ENCODE peak calls at places on chromosomes 3 and 15, in four cellular contexts. X, G, K and Z are unnamed samples.

GRCh38 chr3:5645311-5646029 is 458.0 kb downstream of the EDEM1 start:
- DNase-seq in X (no peak), G (no peak), K (no peak), Z (no peak)

GRCh38 chr3:23698652-23699313 is 107.0 kb upstream of the UBE2E1 start:
- DNase-seq in X (no peak), G (peak), K (no peak), Z (no peak)

GRCh38 chr3:89571707-89572106 is 464.3 kb downstream of the EPHA3 start:
- DNase-seq in X (no peak), G (no peak), K (no peak), Z (no peak)

GRCh38 chr3:195872800-195873199 is 35.6 kb downstream of the TNK2 start:
- DNase-seq in X (no peak), G (no peak), K (no peak), Z (peak)

GRCh38 chr15:41971893-41972340 is 440 bp downstream of the EHD4 start:
- DNase-seq in X (no peak), G (no peak), K (peak), Z (peak)

GRCh38 chr3:134754768-134755559 is 40.1 kb upstream of the EPHB1 start:
- DNase-seq in X (peak), G (peak), K (peak), Z (peak)

GRCh38 chr3:160027541-160028195 is 39.0 kb downstream of the IL12A start:
- DNase-seq in X (peak), G (no peak), K (no peak), Z (no peak)

GRCh38 chr3:148601766-148602685 is 95.7 kb upstream of the AGTR1 start:
- DNase-seq in X (peak), G (peak), K (no peak), Z (no peak)

GRCh38 chr3:71130516-71131384 is 452.8 kb downstream of the FOXP1 start:
- DNase-seq in X (peak), G (peak), K (no peak), Z (peak)

GRCh38 chr15:72487070-72487797 is 13.1 kb downstream of the ARIH1 start:
- DNase-seq in X (peak), G (no peak), K (no peak), Z (no peak)

DNA sequence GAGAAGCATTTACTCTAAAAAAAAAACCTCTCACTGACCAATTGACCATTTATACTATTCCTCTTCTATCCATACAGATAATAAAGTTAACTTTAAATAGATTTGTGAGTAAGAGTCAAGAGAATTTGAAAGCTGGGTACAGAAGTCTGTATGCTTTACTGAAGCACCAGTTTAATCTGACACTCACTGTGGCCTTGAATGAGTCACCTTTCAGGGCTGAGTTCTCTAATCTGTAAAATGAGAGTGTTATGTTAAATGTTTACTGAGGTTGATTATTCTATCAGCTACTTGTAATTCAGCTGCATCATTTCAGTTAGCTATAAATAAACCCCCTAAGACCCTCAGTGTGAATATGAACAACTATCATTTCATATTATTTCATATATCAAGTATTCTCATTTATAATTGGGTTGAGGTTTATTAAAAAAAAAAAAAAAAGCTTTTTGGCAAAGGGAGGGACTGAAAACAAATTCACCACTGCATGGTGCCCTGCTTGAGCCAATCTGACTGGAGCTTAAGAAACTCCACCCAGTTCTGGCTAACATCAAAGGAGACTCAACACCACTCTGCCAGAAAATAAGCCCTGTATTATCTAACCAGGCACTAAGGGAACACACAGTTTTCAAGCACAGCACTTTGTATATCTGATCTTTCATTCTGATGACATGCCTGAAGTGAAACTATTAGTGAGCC is 2.8 kb downstream of the MAP4 start:
- DNase-seq in X (peak), G (peak), K (peak), Z (no peak)
- H3K4me3 ChIP-seq in X (no peak), G (no peak), K (no peak), Z (no peak)

DNA sequence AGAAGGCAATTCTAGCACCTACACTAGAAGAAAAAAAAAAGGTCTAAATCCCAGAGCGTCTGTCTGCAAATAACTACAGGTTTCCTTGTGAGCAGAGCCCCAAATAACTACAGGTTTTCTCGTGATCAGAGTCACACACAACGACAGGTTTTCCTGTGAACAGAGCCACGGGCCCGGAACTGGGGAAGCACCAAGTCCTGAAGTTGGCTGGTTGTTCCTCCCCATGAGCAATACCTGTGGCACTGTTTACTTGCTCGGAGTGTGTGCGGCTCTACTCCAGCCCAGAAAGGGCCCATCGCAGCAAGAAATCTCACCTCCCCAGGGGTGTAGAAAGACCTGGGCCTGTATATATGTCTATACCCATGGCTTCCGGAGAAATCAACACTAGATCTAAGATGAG is 649 bp upstream of the MASP1 start:
- DNase-seq in X (no peak), G (no peak), K (no peak), Z (no peak)
- H3K4me3 ChIP-seq in X (no peak), G (no peak), K (no peak), Z (no peak)

DNA sequence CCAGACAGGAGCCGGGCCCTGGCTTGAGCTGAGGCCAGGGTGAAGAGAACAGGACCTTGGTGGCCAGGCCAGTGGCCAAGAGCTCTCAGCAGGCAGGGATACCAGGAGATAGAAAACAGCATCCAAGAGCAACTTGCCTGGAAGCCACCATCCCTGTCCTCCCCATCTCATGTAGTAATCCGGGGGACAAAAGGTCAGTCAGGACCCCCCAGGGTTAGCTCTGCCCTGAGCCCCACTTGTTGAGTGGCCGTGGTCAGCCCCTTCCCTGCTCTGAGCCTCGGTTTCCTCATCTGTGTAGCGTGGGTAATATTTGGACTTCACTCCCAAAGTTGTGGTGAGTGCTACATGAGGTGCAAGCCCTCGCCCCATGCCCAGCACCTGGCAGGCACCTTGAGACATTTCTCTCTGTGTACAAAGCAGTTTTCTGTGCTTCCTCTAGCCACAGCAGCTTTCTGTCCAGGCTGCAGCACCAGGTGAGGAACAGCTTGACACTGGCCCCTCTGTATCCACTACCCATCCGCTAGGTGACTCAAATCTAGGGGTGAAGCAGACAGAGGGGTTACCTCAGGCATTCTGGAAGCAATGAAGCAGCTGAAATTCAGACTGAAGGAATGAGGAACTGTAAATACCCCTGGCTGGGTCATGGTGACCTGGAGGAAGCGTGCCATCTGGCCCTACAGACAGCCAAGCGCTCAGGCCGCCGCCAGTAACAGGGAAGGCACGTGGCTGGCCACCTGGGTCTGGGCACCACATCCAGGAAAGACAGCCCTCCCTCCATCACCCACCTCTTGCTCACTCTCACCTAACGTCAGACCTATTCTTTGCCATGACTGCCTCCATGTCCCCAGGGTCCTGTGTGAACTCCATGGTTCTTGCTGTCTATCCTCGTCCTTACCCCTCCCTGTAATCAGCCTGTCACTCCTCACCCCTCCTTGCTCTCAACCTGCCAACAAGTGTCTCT is 6.7 kb downstream of the CISH start:
- DNase-seq in X (no peak), G (no peak), K (no peak), Z (no peak)
- H3K4me3 ChIP-seq in X (no peak), G (no peak), K (no peak), Z (no peak)

DNA sequence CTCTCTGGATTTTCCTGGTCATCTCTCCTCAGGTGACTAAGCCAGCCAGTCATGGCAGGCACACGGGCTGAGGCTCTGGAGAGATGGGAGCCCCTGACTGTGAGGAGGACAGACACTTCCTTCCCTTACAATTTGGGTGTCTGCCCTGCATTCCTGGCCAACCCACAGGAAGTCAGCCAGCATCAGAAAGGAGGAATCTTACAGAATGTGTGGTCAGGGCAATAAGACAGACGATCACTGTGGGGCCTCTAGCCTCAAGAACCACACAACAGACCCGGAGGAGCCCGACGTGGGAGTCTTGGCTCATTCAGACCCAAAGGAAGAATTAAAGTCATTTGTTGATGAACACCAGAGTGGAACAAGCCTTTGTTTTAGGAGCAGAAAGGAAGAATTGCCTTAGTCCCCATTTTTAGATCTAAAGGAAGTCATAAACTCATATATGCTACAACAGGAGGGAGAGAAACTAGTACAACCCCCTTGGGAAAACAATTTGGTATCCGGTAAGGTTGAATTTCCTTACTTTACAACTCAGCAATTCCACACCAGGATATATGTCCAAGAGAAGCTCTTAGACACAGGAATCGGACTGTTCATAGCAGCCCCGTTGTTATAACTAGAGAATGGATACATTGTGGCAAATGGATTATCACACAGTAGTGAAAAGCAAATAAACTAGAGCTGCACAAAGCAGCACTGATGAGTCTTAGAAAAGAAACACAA is 62.2 kb downstream of the ABTB1 start:
- DNase-seq in X (peak), G (no peak), K (no peak), Z (no peak)
- H3K4me3 ChIP-seq in X (no peak), G (no peak), K (no peak), Z (no peak)

GRCh38 chr3:13878711-13879101 is 1.2 kb downstream of the WNT7A start:
- DNase-seq in X (no peak), G (no peak), K (no peak), Z (peak)

GRCh38 chr3:13880811-13881156 is 913 bp upstream of the WNT7A start:
- DNase-seq in X (no peak), G (no peak), K (no peak), Z (no peak)

GRCh38 chr3:13881536-13882410 is 1.9 kb upstream of the WNT7A start:
- DNase-seq in X (no peak), G (no peak), K (no peak), Z (no peak)

GRCh38 chr3:13879102-13879945 is 547 bp downstream of the WNT7A start:
- DNase-seq in X (no peak), G (no peak), K (no peak), Z (peak)

DNA sequence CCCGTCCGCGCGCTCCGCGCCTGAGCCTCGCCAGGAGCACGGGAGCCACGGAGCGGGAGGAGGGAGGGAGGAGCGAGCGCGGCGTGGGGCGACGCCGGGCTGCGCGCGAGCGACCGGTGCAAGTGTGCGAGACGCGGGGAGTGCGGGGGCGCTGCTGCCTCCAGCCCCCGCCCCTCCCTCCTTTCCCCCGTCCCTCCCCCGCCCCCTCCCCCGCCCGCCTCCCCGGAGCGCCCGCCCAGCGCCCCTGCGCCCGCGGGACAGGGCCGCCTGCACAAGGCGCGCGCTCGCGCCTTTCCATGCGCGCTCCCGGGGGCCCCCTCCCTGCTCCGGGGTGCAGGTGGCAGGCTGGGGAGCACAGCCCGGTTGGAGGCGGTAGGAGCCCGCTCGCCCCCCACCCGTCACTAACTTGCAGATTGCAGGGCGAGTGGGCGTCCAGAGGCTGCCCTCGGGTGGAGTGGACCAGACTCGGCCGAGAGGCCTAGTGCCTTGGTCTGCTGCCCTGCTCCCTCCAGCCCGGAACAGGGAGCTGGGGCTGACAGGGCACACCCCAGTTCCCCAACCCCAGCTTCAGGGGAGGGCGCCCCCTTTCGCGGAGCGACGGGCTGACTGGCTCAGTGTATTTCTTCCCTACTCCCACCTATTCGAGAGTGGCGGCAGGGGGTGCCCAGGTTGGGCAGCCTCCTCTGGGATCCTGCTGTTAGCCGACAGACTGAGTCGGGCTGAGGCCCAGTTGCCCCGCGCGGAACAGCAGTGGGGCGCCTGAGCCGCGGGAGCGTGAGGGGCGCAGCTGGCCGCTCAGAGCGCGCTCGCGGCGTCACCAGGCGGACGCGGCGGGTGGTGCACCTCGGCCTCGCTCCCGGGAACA is at the start of gene WNT7A:
- DNase-seq in X (no peak), G (no peak), K (peak), Z (peak)
- H3K4me3 ChIP-seq in X (no peak), G (peak), K (no peak), Z (peak)

GRCh38 chr3:144663456-144664063 is 691.9 kb downstream of the DIPK2A start:
- DNase-seq in X (no peak), G (no peak), K (no peak), Z (no peak)
- H3K4me3 ChIP-seq in X (no peak), G (no peak), K (no peak), Z (no peak)